ENCODE peak calls at places on chromosomes 2 and 18, in six cellular contexts. One of them, this sample, is unnamed.

GRCh38 chr2:37506407-37507068 is 162.1 kb downstream of the QPCT start:
- DNase-seq in SK-N-SH: peak
- DNase-seq in GM12878: no peak
- DNase-seq in HepG2: no peak
- DNase-seq in K562: no peak
- DNase-seq in H1: no peak
- DNase-seq in this sample: no peak

GRCh38 chr18:3402962-3403585 is 46.9 kb upstream of the TGIF1 start:
- DNase-seq in SK-N-SH: peak
- DNase-seq in GM12878: no peak
- DNase-seq in HepG2: no peak
- DNase-seq in K562: no peak
- DNase-seq in H1: no peak
- DNase-seq in this sample: no peak

GRCh38 chr2:159042115-159042850 is 73.8 kb downstream of the TANC1 start:
- DNase-seq in SK-N-SH: no peak
- DNase-seq in GM12878: no peak
- DNase-seq in HepG2: no peak
- DNase-seq in K562: no peak
- DNase-seq in H1: no peak
- DNase-seq in this sample: no peak

GRCh38 chr2:39260087-39260486 is 16.3 kb upstream of the CDKL4 start:
- DNase-seq in SK-N-SH: no peak
- DNase-seq in GM12878: no peak
- DNase-seq in HepG2: no peak
- DNase-seq in K562: no peak
- DNase-seq in H1: no peak
- DNase-seq in this sample: no peak

GRCh38 chr2:203871371-203871983 is 3.9 kb downstream of the CTLA4 start:
- DNase-seq in SK-N-SH: no peak
- DNase-seq in GM12878: peak
- DNase-seq in HepG2: no peak
- DNase-seq in K562: no peak
- DNase-seq in H1: no peak
- DNase-seq in this sample: no peak

GRCh38 chr2:198096965-198097364 is 292.6 kb downstream of the PLCL1 start:
- DNase-seq in SK-N-SH: no peak
- DNase-seq in GM12878: no peak
- DNase-seq in HepG2: no peak
- DNase-seq in K562: no peak
- DNase-seq in H1: no peak
- DNase-seq in this sample: no peak

GRCh38 chr2:67985586-67985985 is 77.2 kb downstream of the C1D start:
- DNase-seq in SK-N-SH: no peak
- DNase-seq in GM12878: no peak
- DNase-seq in HepG2: no peak
- DNase-seq in K562: no peak
- DNase-seq in H1: no peak
- DNase-seq in this sample: no peak

GRCh38 chr2:98565286-98565860 is 42.9 kb downstream of the COA5 start:
- DNase-seq in SK-N-SH: no peak
- DNase-seq in GM12878: no peak
- DNase-seq in HepG2: no peak
- DNase-seq in K562: no peak
- DNase-seq in H1: no peak
- DNase-seq in this sample: no peak

GRCh38 chr2:23420840-23421476 is 36.0 kb downstream of the KLHL29 start:
- DNase-seq in SK-N-SH: peak
- DNase-seq in GM12878: no peak
- DNase-seq in HepG2: no peak
- DNase-seq in K562: no peak
- DNase-seq in H1: no peak
- DNase-seq in this sample: no peak

GRCh38 chr2:191862371-191862770 is 15.5 kb upstream of the CAVIN2 start:
- DNase-seq in SK-N-SH: no peak
- DNase-seq in GM12878: no peak
- DNase-seq in HepG2: no peak
- DNase-seq in K562: no peak
- DNase-seq in H1: no peak
- DNase-seq in this sample: no peak

GRCh38 chr2:86357392-86357963 is 20.1 kb upstream of the REEP1 start:
- DNase-seq in SK-N-SH: no peak
- DNase-seq in GM12878: no peak
- DNase-seq in HepG2: peak
- DNase-seq in K562: no peak
- DNase-seq in H1: no peak
- DNase-seq in this sample: no peak

GRCh38 chr2:168758970-168759820 is 43.2 kb upstream of the NOSTRIN start:
- DNase-seq in SK-N-SH: peak
- DNase-seq in GM12878: peak
- DNase-seq in HepG2: peak
- DNase-seq in K562: no peak
- DNase-seq in H1: no peak
- DNase-seq in this sample: peak

GRCh38 chr2:69731147-69731546 is 10.8 kb upstream of the ANXA4 start:
- DNase-seq in SK-N-SH: no peak
- DNase-seq in GM12878: no peak
- DNase-seq in HepG2: no peak
- DNase-seq in K562: no peak
- DNase-seq in H1: no peak
- DNase-seq in this sample: no peak

GRCh38 chr2:88212251-88212790 is 42.2 kb downstream of the THNSL2 start:
- DNase-seq in SK-N-SH: no peak
- DNase-seq in GM12878: no peak
- DNase-seq in HepG2: peak
- DNase-seq in K562: peak
- DNase-seq in H1: no peak
- DNase-seq in this sample: peak

GRCh38 chr18:64679121-64679520 is 530.2 kb upstream of the LINC00305 start:
- DNase-seq in SK-N-SH: no peak
- DNase-seq in GM12878: no peak
- DNase-seq in HepG2: no peak
- DNase-seq in K562: no peak
- DNase-seq in H1: no peak
- DNase-seq in this sample: no peak

GRCh38 chr2:233838726-233839446 is 15.4 kb downstream of the HJURP start:
- DNase-seq in SK-N-SH: no peak
- DNase-seq in GM12878: no peak
- DNase-seq in HepG2: no peak
- DNase-seq in K562: no peak
- DNase-seq in H1: no peak
- DNase-seq in this sample: no peak

GRCh38 chr2:238667008-238667407 is 180.9 kb upstream of the TWIST2 start:
- DNase-seq in SK-N-SH: no peak
- DNase-seq in GM12878: no peak
- DNase-seq in HepG2: no peak
- DNase-seq in K562: no peak
- DNase-seq in H1: no peak
- DNase-seq in this sample: no peak

GRCh38 chr2:28544915-28545589 is 49.2 kb downstream of the PLB1 start:
- DNase-seq in SK-N-SH: no peak
- DNase-seq in GM12878: no peak
- DNase-seq in HepG2: peak
- DNase-seq in K562: no peak
- DNase-seq in H1: no peak
- DNase-seq in this sample: no peak

GRCh38 chr2:26585100-26585499 is 56.1 kb downstream of the CIB4 start:
- DNase-seq in SK-N-SH: peak
- DNase-seq in GM12878: no peak
- DNase-seq in HepG2: no peak
- DNase-seq in K562: no peak
- DNase-seq in H1: no peak
- DNase-seq in this sample: no peak

GRCh38 chr2:62814132-62814531 is 108.6 kb downstream of the EHBP1 start:
- DNase-seq in SK-N-SH: no peak
- DNase-seq in GM12878: no peak
- DNase-seq in HepG2: no peak
- DNase-seq in K562: no peak
- DNase-seq in H1: no peak
- DNase-seq in this sample: no peak

GRCh38 chr2:151052850-151053660 is 208.6 kb downstream of the RBM43 start:
- DNase-seq in SK-N-SH: no peak
- DNase-seq in GM12878: no peak
- DNase-seq in HepG2: no peak
- DNase-seq in K562: no peak
- DNase-seq in H1: no peak
- DNase-seq in this sample: no peak

GRCh38 chr2:20625920-20626697 is 24.8 kb downstream of the HS1BP3 start:
- DNase-seq in SK-N-SH: no peak
- DNase-seq in GM12878: no peak
- DNase-seq in HepG2: no peak
- DNase-seq in K562: no peak
- DNase-seq in H1: no peak
- DNase-seq in this sample: no peak

GRCh38 chr2:109499549-109499948 is 114.2 kb downstream of the SEPTIN10 start:
- DNase-seq in SK-N-SH: peak
- DNase-seq in GM12878: no peak
- DNase-seq in HepG2: no peak
- DNase-seq in K562: no peak
- DNase-seq in H1: no peak
- DNase-seq in this sample: no peak

GRCh38 chr2:46097714-46098480 is 199.3 kb upstream of the EPAS1 start:
- DNase-seq in SK-N-SH: no peak
- DNase-seq in GM12878: no peak
- DNase-seq in HepG2: peak
- DNase-seq in K562: no peak
- DNase-seq in H1: no peak
- DNase-seq in this sample: peak

GRCh38 chr2:67304300-67304890 is 92.7 kb upstream of the ETAA1 start:
- DNase-seq in SK-N-SH: no peak
- DNase-seq in GM12878: no peak
- DNase-seq in HepG2: no peak
- DNase-seq in K562: no peak
- DNase-seq in H1: no peak
- DNase-seq in this sample: no peak

GRCh38 chr2:100731535-100731981 is 88.4 kb upstream of the NPAS2 start:
- DNase-seq in SK-N-SH: no peak
- DNase-seq in GM12878: no peak
- DNase-seq in HepG2: no peak
- DNase-seq in K562: no peak
- DNase-seq in H1: no peak
- DNase-seq in this sample: no peak

GRCh38 chr2:235419996-235420395 is 73.8 kb upstream of the AGAP1 start:
- DNase-seq in SK-N-SH: no peak
- DNase-seq in GM12878: no peak
- DNase-seq in HepG2: no peak
- DNase-seq in K562: no peak
- DNase-seq in H1: no peak
- DNase-seq in this sample: no peak

GRCh38 chr2:26640781-26641564 is at the start of gene CIB4:
- DNase-seq in SK-N-SH: no peak
- DNase-seq in GM12878: no peak
- DNase-seq in HepG2: no peak
- DNase-seq in K562: no peak
- DNase-seq in H1: no peak
- DNase-seq in this sample: peak

GRCh38 chr2:60520477-60520876 is 33.0 kb downstream of the BCL11A start:
- DNase-seq in SK-N-SH: no peak
- DNase-seq in GM12878: no peak
- DNase-seq in HepG2: no peak
- DNase-seq in K562: no peak
- DNase-seq in H1: no peak
- DNase-seq in this sample: no peak
- TF ChIP-seq YY1 in SK-N-SH: no peak
- TF ChIP-seq YY1 in GM12878: no peak
- TF ChIP-seq YY1 in HepG2: no peak
- TF ChIP-seq YY1 in K562: no peak
- TF ChIP-seq YY1 in H1: no peak
- TF ChIP-seq YY1 in this sample: no peak

DNA sequence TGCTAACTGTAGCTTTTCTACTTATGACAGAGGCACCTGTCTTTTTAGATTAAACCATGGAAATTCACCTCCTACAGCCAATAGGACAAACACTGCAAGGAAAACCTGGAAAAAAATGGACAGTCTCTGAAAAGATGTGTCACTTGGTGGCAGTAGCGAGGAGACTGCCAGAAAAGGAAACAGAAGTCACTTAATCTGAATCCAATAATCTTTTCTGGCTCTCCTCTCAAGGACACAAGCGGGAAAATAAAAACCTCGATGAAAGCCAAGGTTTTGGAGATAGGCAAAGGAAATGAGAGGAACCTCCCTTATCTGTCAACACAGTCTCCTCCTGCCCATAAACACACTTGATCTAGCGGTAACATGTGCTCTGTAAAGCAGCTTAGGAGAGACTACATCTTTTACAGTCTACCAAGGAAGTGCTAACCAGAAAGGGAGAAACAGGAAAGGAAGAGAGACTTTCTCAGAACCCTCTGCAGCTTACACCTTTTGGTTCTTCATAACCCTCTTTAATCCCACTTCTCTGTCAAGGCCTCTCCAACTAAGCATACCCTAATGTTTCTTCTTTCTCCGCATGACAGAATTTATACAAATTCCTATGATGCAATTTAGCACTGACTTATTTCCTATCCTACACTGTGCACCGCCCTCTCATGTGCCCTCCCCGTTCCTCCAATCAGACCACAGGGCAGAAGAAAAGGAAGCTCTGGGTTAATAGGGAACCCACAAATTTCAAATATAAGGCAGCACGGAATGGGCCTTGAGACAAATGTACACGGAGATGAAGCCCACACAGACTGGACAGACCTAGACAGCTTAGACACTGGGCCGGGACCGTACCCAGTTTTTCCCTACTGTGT is 52.8 kb downstream of the CLASP1 start:
- DNase-seq in SK-N-SH: peak
- DNase-seq in GM12878: peak
- DNase-seq in HepG2: peak
- DNase-seq in K562: peak
- DNase-seq in H1: no peak
- DNase-seq in this sample: peak
- TF ChIP-seq RAD21 in SK-N-SH: peak
- TF ChIP-seq RAD21 in GM12878: peak
- TF ChIP-seq RAD21 in HepG2: peak
- TF ChIP-seq RAD21 in K562: peak
- TF ChIP-seq RAD21 in H1: peak
- TF ChIP-seq RAD21 in this sample: peak

GRCh38 chr2:223696719-223697118 is 94.6 kb upstream of the SCG2 start:
- DNase-seq in SK-N-SH: no peak
- DNase-seq in GM12878: no peak
- DNase-seq in HepG2: peak
- DNase-seq in K562: no peak
- DNase-seq in H1: no peak
- DNase-seq in this sample: peak
- TF ChIP-seq POLR2AphosphoS5 in SK-N-SH: no peak
- TF ChIP-seq POLR2AphosphoS5 in GM12878: no peak
- TF ChIP-seq POLR2AphosphoS5 in HepG2: no peak
- TF ChIP-seq POLR2AphosphoS5 in K562: no peak
- TF ChIP-seq POLR2AphosphoS5 in H1: no peak
- TF ChIP-seq POLR2AphosphoS5 in this sample: peak

GRCh38 chr2:149040451-149040850 is 2.0 kb downstream of the LYPD6B start:
- DNase-seq in SK-N-SH: no peak
- DNase-seq in GM12878: no peak
- DNase-seq in HepG2: peak
- DNase-seq in K562: peak
- DNase-seq in H1: peak
- DNase-seq in this sample: peak
- TF ChIP-seq YY1 in SK-N-SH: no peak
- TF ChIP-seq YY1 in GM12878: peak
- TF ChIP-seq YY1 in HepG2: no peak
- TF ChIP-seq YY1 in K562: peak
- TF ChIP-seq YY1 in H1: no peak
- TF ChIP-seq YY1 in this sample: no peak

GRCh38 chr2:240564571-240565266 is 3.6 kb upstream of the RNPEPL1 start:
- DNase-seq in SK-N-SH: no peak
- DNase-seq in GM12878: no peak
- DNase-seq in HepG2: no peak
- DNase-seq in K562: no peak
- DNase-seq in H1: no peak
- DNase-seq in this sample: no peak
- TF ChIP-seq RAD21 in SK-N-SH: no peak
- TF ChIP-seq RAD21 in GM12878: peak
- TF ChIP-seq RAD21 in HepG2: no peak
- TF ChIP-seq RAD21 in K562: peak
- TF ChIP-seq RAD21 in H1: no peak
- TF ChIP-seq RAD21 in this sample: no peak

This sample was measured in HCT116.